ENCODE peak calls at places on chromosomes 7 and 10, in six cellular contexts. U, E, B, Y, F and J are unnamed samples.

GRCh38 chr10:87660484-87661133 is 931 bp downstream of the PAPSS2 start:
- DNase-seq in E (peak), U (peak), Y (peak), F (no peak), B (no peak), J (peak)

GRCh38 chr7:45402480-45403218 is 171.5 kb upstream of the ADCY1 start:
- DNase-seq in B (no peak), U (peak), Y (peak), F (no peak), E (peak), J (peak)

GRCh38 chr10:95183132-95183450 is 10.9 kb upstream of the ACSM6 start:
- DNase-seq in U (no peak), E (peak), B (no peak), F (no peak), Y (no peak), J (no peak)

GRCh38 chr10:95794195-95794594 is 38.2 kb downstream of the ENTPD1 start:
- DNase-seq in U (no peak), E (no peak), B (no peak), F (no peak), Y (no peak), J (no peak)

GRCh38 chr7:77258014-77258413 is 58.4 kb upstream of the FGL2 start:
- DNase-seq in U (no peak), E (peak), F (no peak), B (no peak), Y (peak), J (peak)

GRCh38 chr7:27193335-27194001 is 6.4 kb downstream of the HOXA13 start:
- DNase-seq in U (no peak), B (no peak), Y (no peak), E (no peak), F (no peak), J (no peak)

GRCh38 chr7:148234715-148235114 is 355.9 kb upstream of the C7orf33 start:
- DNase-seq in Y (no peak), U (no peak), E (no peak), B (no peak), F (no peak), J (no peak)

GRCh38 chr10:4093438-4093837 is 308.4 kb upstream of the KLF6 start:
- DNase-seq in B (no peak), F (no peak), U (no peak), Y (peak), E (no peak), J (peak)

GRCh38 chr10:33753389-33753788 is 418.9 kb upstream of the NRP1 start:
- DNase-seq in U (no peak), B (no peak), E (no peak), Y (no peak), F (no peak), J (no peak)

GRCh38 chr7:137846588-137847417 is at the start of gene DGKI:
- DNase-seq in E (no peak), F (peak), Y (peak), U (no peak), B (peak), J (no peak)

GRCh38 chr10:120456626-120457430 is at the start of gene PLPP4:
- DNase-seq in U (peak), F (peak), Y (peak), E (no peak), B (no peak), J (peak)

GRCh38 chr10:77939561-77940001 is 13.0 kb upstream of the DLG5 start:
- DNase-seq in Y (peak), B (peak), U (no peak), E (peak), F (no peak), J (no peak)